ENCODE peak calls at places on chromosomes 2 and 18, in five cellular contexts. H is AG04450, G is heart left ventricle, X is tibial artery, O is K562. S is an unnamed sample.

GRCh38 chr2:203327582-203327917 is 644 bp upstream of the ABI2 start:
- DNase-seq in O (no peak), H (no peak), X (no peak), G (no peak), S (no peak)

GRCh38 chr18:75475228-75475627 is 47.7 kb upstream of the SMIM21 start:
- DNase-seq in G (no peak), X (no peak), H (peak; percentile 70), O (no peak), S (no peak)

GRCh38 chr2:215299337-215299859 is 12.5 kb upstream of the ATIC start:
- DNase-seq in G (peak; percentile 13), H (no peak), X (no peak), O (peak; percentile 62), S (no peak)

GRCh38 chr2:86703704-86704370 is 16.3 kb upstream of the RMND5A start:
- DNase-seq in H (no peak), O (no peak), G (peak; percentile 37), X (no peak), S (no peak)

GRCh38 chr2:73999881-74000597 is 15.3 kb downstream of the TET3 start:
- DNase-seq in O (no peak), H (peak; percentile 36), X (no peak), G (no peak), S (no peak)

GRCh38 chr18:47594063-47594462 is 336.4 kb downstream of the SMAD2 start:
- DNase-seq in X (no peak), H (no peak), G (no peak), O (no peak), S (no peak)

GRCh38 chr2:143732076-143732475 is 602.9 kb downstream of the ARHGAP15 start:
- DNase-seq in X (no peak), O (no peak), G (no peak), H (no peak), S (no peak)

GRCh38 chr2:133516405-133517028 is 51.7 kb downstream of the NCKAP5 start:
- DNase-seq in H (no peak), O (no peak), X (no peak), G (no peak), S (peak; percentile 45)

GRCh38 chr2:145919507-145919906 is 1399.6 kb upstream of the ZEB2 start:
- DNase-seq in X (no peak), O (no peak), H (no peak), G (no peak), S (no peak)

GRCh38 chr2:259789-260331 is 4.0 kb downstream of the SH3YL1 start:
- DNase-seq in H (no peak), O (no peak), X (no peak), G (no peak), S (no peak)
- H3K9me3 ChIP-seq in H (peaks cover 5% of the 10 kb centered on the region), O (peaks cover 8% of the 10 kb centered on the region), X (peaks cover 15% of the 10 kb centered on the region), G (peaks cover 19% of the 10 kb centered on the region), S (no peaks in the 10 kb centered on the region)

GRCh38 chr2:84458436-84459027 is 548 bp downstream of the SUCLG1 start:
- DNase-seq in H (no peak), O (peak; percentile 27), G (peak; percentile 33), X (peak; percentile 26), S (peak; percentile 42)

GRCh38 chr2:84459028-84459943 is at the start of gene SUCLG1:
- DNase-seq in G (peak; percentile 89), H (no peak), X (peak; percentile 86), O (peak; percentile 92), S (peak; percentile 93)

GRCh38 chr2:84459944-84460429 is 907 bp upstream of the SUCLG1 start:
- DNase-seq in G (no peak), O (peak; percentile 31), H (no peak), X (no peak), S (no peak)

GRCh38 chr2:84461310-84461709 is 2.2 kb upstream of the SUCLG1 start:
- DNase-seq in G (no peak), X (no peak), H (no peak), O (no peak), S (peak; percentile 47)
- H3K9me3 ChIP-seq in G (no peaks in the 10 kb centered on the region), X (no peaks in the 10 kb centered on the region), H (no peaks in the 10 kb centered on the region), O (no peaks in the 10 kb centered on the region), S (no peaks in the 10 kb centered on the region)

DNA sequence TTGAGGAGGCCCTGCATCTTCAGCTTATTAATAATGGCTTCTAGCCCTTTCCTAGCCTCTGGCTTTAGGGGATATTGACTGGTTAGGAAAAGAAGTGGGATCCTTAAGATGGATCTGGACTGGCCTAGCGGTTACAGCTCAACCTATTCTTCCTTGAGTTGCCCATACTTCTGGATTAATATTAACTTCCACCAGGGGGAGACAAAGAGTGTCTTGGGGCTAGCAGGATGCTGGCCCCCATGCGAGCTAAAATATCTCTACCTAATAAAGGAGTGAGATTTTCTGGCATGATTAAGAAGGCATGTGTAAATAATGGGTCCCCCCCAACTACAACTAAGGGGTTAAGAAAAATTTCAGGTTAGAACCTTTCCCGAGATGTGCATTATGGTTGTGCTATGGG is 23.2 kb upstream of the PLA2R1 start:
- DNase-seq in H (no peak), O (no peak), X (no peak), G (no peak), S (no peak)
- H3K9me3 ChIP-seq in H (peaks cover 32% of the 10 kb centered on the region), O (peaks cover 5% of the 10 kb centered on the region), X (peaks cover 64% of the 10 kb centered on the region), G (peaks cover 50% of the 10 kb centered on the region), S (no peaks in the 10 kb centered on the region)

GRCh38 chr2:109675666-109676345 is 61.6 kb downstream of the SOWAHC start:
- DNase-seq in G (no peak), H (no peak), X (no peak), O (no peak), S (no peak)
- H3K9me3 ChIP-seq in G (no peaks in the 10 kb centered on the region), H (no peaks in the 10 kb centered on the region), X (no peaks in the 10 kb centered on the region), O (no peaks in the 10 kb centered on the region), S (no peaks in the 10 kb centered on the region)

GRCh38 chr2:22850310-22850709 is 534.7 kb upstream of the KLHL29 start:
- DNase-seq in O (no peak), H (no peak), G (no peak), X (no peak), S (no peak)

GRCh38 chr2:22855081-22855480 is 529.9 kb upstream of the KLHL29 start:
- DNase-seq in X (no peak), O (no peak), H (no peak), G (no peak), S (no peak)

GRCh38 chr2:22855761-22856184 is 529.2 kb upstream of the KLHL29 start:
- DNase-seq in X (no peak), H (no peak), G (no peak), O (no peak), S (peak; percentile 47)

DNA sequence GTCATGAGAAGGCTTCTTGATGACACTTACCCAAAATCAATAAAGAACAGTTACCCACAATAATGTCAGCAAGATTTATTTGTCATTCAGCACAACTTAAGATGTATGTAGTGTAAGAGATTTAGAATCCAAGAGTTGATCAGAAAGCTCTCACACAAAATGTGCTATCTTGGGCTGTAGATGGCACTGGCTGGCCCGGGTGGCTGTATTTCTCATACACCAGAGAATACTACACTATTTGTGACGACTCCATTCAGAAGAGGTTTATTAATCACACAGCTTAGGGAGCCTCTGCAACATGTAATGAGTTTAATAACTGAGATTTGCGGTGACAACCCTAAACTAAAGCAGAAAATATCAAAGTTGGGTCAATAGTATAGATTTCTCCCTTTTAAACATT is 530.4 kb upstream of the KLHL29 start:
- DNase-seq in X (no peak), H (no peak), G (no peak), O (no peak), S (no peak)
- H3K9me3 ChIP-seq in X (no peaks in the 10 kb centered on the region), H (peaks cover 11% of the 10 kb centered on the region), G (no peaks in the 10 kb centered on the region), O (no peaks in the 10 kb centered on the region), S (no peaks in the 10 kb centered on the region)

DNA sequence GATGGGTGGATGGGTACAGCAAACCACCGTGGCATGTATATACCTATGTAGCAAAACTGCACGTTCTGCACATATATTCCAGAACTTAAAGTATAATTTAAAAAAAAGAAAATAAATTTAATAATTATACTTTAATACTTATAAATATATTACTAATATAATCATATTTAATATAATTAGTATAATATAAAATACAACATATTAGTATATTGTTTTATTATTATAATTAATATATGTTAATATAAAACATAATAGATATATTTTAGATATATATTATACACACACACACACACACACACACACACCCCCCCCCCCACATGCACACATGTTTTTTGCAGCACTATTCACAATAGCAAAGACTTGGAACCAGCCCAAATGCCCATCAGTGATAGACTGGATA is 29.8 kb downstream of the RPIA start:
- DNase-seq in X (no peak), O (no peak), H (no peak), G (no peak), S (no peak)
- H3K9me3 ChIP-seq in X (no peaks in the 10 kb centered on the region), O (no peaks in the 10 kb centered on the region), H (no peaks in the 10 kb centered on the region), G (no peaks in the 10 kb centered on the region), S (no peaks in the 10 kb centered on the region)

GRCh38 chr18:56353676-56354260 is 284.6 kb downstream of the TXNL1 start:
- DNase-seq in H (no peak), G (no peak), O (no peak), X (no peak), S (no peak)
- H3K9me3 ChIP-seq in H (no peaks in the 10 kb centered on the region), G (peaks cover 10% of the 10 kb centered on the region), O (no peaks in the 10 kb centered on the region), X (no peaks in the 10 kb centered on the region), S (no peaks in the 10 kb centered on the region)

DNA sequence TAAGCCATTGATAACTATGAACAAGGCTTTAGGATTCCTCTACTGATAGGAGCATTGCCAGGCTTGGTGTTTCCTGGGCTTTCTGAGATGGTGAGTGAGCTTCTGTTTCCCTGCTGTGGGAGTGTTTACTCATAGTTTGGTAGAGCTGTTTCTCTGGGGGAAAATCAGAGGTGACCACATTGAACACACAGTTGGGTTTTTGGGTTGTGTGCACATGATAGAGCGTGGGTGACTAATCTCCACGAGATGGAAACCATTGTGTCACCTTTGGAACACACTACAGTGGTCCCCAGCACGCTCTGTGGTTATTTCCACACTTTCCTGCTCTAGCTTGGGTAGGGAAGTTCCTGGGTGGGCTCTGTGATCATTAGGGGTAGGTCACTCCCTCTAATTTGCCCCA is 5.4 kb downstream of the IL1R1 start:
- DNase-seq in G (no peak), X (peak; percentile 56), H (no peak), O (no peak), S (no peak)
- H3K9me3 ChIP-seq in G (peaks cover 14% of the 10 kb centered on the region), X (peaks cover 18% of the 10 kb centered on the region), H (peaks cover 66% of the 10 kb centered on the region), O (peaks cover 7% of the 10 kb centered on the region), S (no peaks in the 10 kb centered on the region)

DNA sequence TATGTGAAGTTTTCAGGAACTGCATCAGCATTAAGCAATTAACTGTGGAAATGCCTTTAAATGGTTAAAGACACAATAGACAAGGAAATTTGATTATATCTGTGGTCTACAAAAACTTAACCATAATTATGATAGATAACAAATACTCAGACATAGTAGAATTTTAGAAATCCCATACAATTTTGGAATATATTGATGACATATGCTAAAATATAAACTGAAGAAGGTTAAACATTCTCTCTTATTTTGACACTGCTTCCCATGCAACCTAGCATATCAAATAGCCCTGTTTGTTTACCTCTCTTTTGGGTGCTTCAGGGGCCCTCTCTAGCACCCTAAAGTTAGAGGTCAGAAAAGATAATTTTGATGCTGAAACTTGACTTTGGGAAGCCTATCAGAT is 1274.8 kb upstream of the SLC39A10 start:
- DNase-seq in G (no peak), H (no peak), X (no peak), O (no peak), S (no peak)
- H3K9me3 ChIP-seq in G (peaks cover 3% of the 10 kb centered on the region), H (peaks cover 5% of the 10 kb centered on the region), X (no peaks in the 10 kb centered on the region), O (no peaks in the 10 kb centered on the region), S (no peaks in the 10 kb centered on the region)

GRCh38 chr2:238774980-238775509 is 72.8 kb upstream of the TWIST2 start:
- DNase-seq in G (no peak), O (no peak), H (no peak), X (no peak), S (no peak)

GRCh38 chr2:238777369-238778067 is 70.4 kb upstream of the TWIST2 start:
- DNase-seq in H (no peak), X (no peak), G (no peak), O (no peak), S (no peak)

GRCh38 chr2:238775591-238775990 is 72.3 kb upstream of the TWIST2 start:
- DNase-seq in O (no peak), G (no peak), H (no peak), X (no peak), S (no peak)

GRCh38 chr2:238773472-238773871 is 74.4 kb upstream of the TWIST2 start:
- DNase-seq in O (no peak), G (no peak), H (no peak), X (no peak), S (no peak)

GRCh38 chr2:238776003-238776640 is 71.8 kb upstream of the TWIST2 start:
- DNase-seq in H (no peak), O (no peak), G (no peak), X (no peak), S (no peak)
- H3K9me3 ChIP-seq in H (no peaks in the 10 kb centered on the region), O (no peaks in the 10 kb centered on the region), G (no peaks in the 10 kb centered on the region), X (no peaks in the 10 kb centered on the region), S (no peaks in the 10 kb centered on the region)